ENCODE peak calls at places on chromosomes 12 and 14, in eight cellular contexts. One of them, this sample, is unnamed.

GRCh38 chr12:99476956-99477355 is 170.6 kb upstream of the GARIN6 start:
- DNase-seq in HepG2: no peak
- DNase-seq in transverse colon: no peak
- DNase-seq in K562: no peak
- DNase-seq in A549: no peak
- DNase-seq in ovary: no peak
- DNase-seq in tibial nerve: no peak
- DNase-seq in stomach: no peak
- DNase-seq in this sample: no peak

GRCh38 chr14:100696590-100696989 is 30.1 kb upstream of the DLK1 start:
- DNase-seq in ovary: no peak
- DNase-seq in K562: no peak
- DNase-seq in tibial nerve: no peak
- DNase-seq in stomach: no peak
- DNase-seq in HepG2: no peak
- DNase-seq in transverse colon: no peak
- DNase-seq in A549: no peak
- DNase-seq in this sample: no peak

GRCh38 chr14:90397401-90398314 is 829 bp downstream of the CALM1 start:
- DNase-seq in HepG2: peak; percentile 34
- DNase-seq in tibial nerve: peak; percentile 15
- DNase-seq in A549: peak; percentile 55
- DNase-seq in stomach: peak; percentile 51
- DNase-seq in transverse colon: peak; percentile 66
- DNase-seq in K562: peak; percentile 68
- DNase-seq in ovary: peak; percentile 57
- DNase-seq in this sample: no peak

GRCh38 chr12:52132754-52133161 is 53.3 kb downstream of the SMIM41 start:
- DNase-seq in tibial nerve: no peak
- DNase-seq in transverse colon: no peak
- DNase-seq in ovary: no peak
- DNase-seq in HepG2: no peak
- DNase-seq in A549: no peak
- DNase-seq in K562: no peak
- DNase-seq in stomach: no peak
- DNase-seq in this sample: no peak

GRCh38 chr12:120642086-120642485 is 1.7 kb downstream of the CABP1 start:
- DNase-seq in HepG2: no peak
- DNase-seq in ovary: no peak
- DNase-seq in tibial nerve: no peak
- DNase-seq in K562: no peak
- DNase-seq in transverse colon: no peak
- DNase-seq in A549: no peak
- DNase-seq in stomach: no peak
- DNase-seq in this sample: no peak

GRCh38 chr12:103929051-103929908 is 930 bp upstream of the HSP90B1 start:
- DNase-seq in K562: peak; percentile 81
- DNase-seq in transverse colon: peak; percentile 83
- DNase-seq in A549: peak; percentile 94
- DNase-seq in tibial nerve: peak; percentile 87
- DNase-seq in stomach: peak; percentile 82
- DNase-seq in HepG2: peak; percentile 87
- DNase-seq in ovary: peak; percentile 87
- DNase-seq in this sample: peak; percentile 94

GRCh38 chr14:57526942-57527341 is 33.3 kb upstream of the CCDC198 start:
- DNase-seq in stomach: no peak
- DNase-seq in K562: no peak
- DNase-seq in transverse colon: no peak
- DNase-seq in ovary: no peak
- DNase-seq in HepG2: peak; percentile 12
- DNase-seq in tibial nerve: no peak
- DNase-seq in A549: peak; percentile 7
- DNase-seq in this sample: no peak

GRCh38 chr12:51971679-51972423 is 20.4 kb downstream of the ACVR1B start:
- DNase-seq in HepG2: no peak
- DNase-seq in ovary: no peak
- DNase-seq in A549: no peak
- DNase-seq in tibial nerve: no peak
- DNase-seq in transverse colon: no peak
- DNase-seq in K562: no peak
- DNase-seq in stomach: no peak
- DNase-seq in this sample: no peak

GRCh38 chr14:74240794-74241610 is 1.8 kb downstream of the VSX2 start:
- DNase-seq in transverse colon: no peak
- DNase-seq in HepG2: no peak
- DNase-seq in tibial nerve: no peak
- DNase-seq in ovary: no peak
- DNase-seq in A549: no peak
- DNase-seq in stomach: no peak
- DNase-seq in K562: no peak
- DNase-seq in this sample: no peak

GRCh38 chr12:105041186-105041585 is 43.1 kb downstream of the ALDH1L2 start:
- DNase-seq in stomach: no peak
- DNase-seq in tibial nerve: peak; percentile 24
- DNase-seq in A549: no peak
- DNase-seq in ovary: no peak
- DNase-seq in K562: no peak
- DNase-seq in HepG2: no peak
- DNase-seq in transverse colon: no peak
- DNase-seq in this sample: no peak

GRCh38 chr12:66665416-66665815 is 13.5 kb downstream of the GRIP1 start:
- DNase-seq in K562: no peak
- DNase-seq in tibial nerve: no peak
- DNase-seq in HepG2: no peak
- DNase-seq in stomach: no peak
- DNase-seq in ovary: no peak
- DNase-seq in A549: no peak
- DNase-seq in transverse colon: no peak
- DNase-seq in this sample: no peak

GRCh38 chr14:98168196-98168985 is 1103.6 kb downstream of the BCL11B start:
- DNase-seq in stomach: no peak
- DNase-seq in transverse colon: no peak
- DNase-seq in ovary: no peak
- DNase-seq in K562: no peak
- DNase-seq in A549: no peak
- DNase-seq in tibial nerve: no peak
- DNase-seq in HepG2: no peak
- DNase-seq in this sample: no peak

GRCh38 chr14:89383171-89383845 is 33.7 kb downstream of the FOXN3 start:
- DNase-seq in transverse colon: no peak
- DNase-seq in HepG2: no peak
- DNase-seq in K562: no peak
- DNase-seq in A549: no peak
- DNase-seq in tibial nerve: no peak
- DNase-seq in stomach: no peak
- DNase-seq in ovary: no peak
- DNase-seq in this sample: no peak
- TF ChIP-seq EP300 in transverse colon: no peak
- TF ChIP-seq EP300 in HepG2: no peak
- TF ChIP-seq EP300 in K562: no peak
- TF ChIP-seq EP300 in A549: no peak
- TF ChIP-seq EP300 in tibial nerve: no peak
- TF ChIP-seq EP300 in stomach: no peak
- TF ChIP-seq EP300 in ovary: no peak
- TF ChIP-seq EP300 in this sample: no peak

GRCh38 chr12:93179792-93180191 is 197.9 kb upstream of the NUDT4 start:
- DNase-seq in transverse colon: no peak
- DNase-seq in A549: no peak
- DNase-seq in HepG2: no peak
- DNase-seq in ovary: no peak
- DNase-seq in stomach: no peak
- DNase-seq in K562: no peak
- DNase-seq in tibial nerve: no peak
- DNase-seq in this sample: no peak

GRCh38 chr12:93177208-93178153 is 200.2 kb upstream of the NUDT4 start:
- DNase-seq in HepG2: peak; percentile 30
- DNase-seq in ovary: peak; percentile 35
- DNase-seq in K562: no peak
- DNase-seq in tibial nerve: no peak
- DNase-seq in stomach: no peak
- DNase-seq in A549: no peak
- DNase-seq in transverse colon: no peak
- DNase-seq in this sample: no peak

GRCh38 chr12:93176610-93177126 is 201.1 kb upstream of the NUDT4 start:
- DNase-seq in stomach: no peak
- DNase-seq in transverse colon: no peak
- DNase-seq in ovary: no peak
- DNase-seq in tibial nerve: no peak
- DNase-seq in HepG2: peak; percentile 55
- DNase-seq in A549: no peak
- DNase-seq in K562: no peak
- DNase-seq in this sample: no peak

GRCh38 chr12:93176166-93176565 is 201.6 kb upstream of the NUDT4 start:
- DNase-seq in A549: no peak
- DNase-seq in ovary: peak; percentile 35
- DNase-seq in K562: no peak
- DNase-seq in stomach: no peak
- DNase-seq in transverse colon: no peak
- DNase-seq in HepG2: no peak
- DNase-seq in tibial nerve: no peak
- DNase-seq in this sample: no peak

GRCh38 chr12:93178154-93178878 is 199.4 kb upstream of the NUDT4 start:
- DNase-seq in transverse colon: no peak
- DNase-seq in tibial nerve: no peak
- DNase-seq in A549: no peak
- DNase-seq in K562: no peak
- DNase-seq in ovary: no peak
- DNase-seq in stomach: no peak
- DNase-seq in HepG2: no peak
- DNase-seq in this sample: no peak
- H3K27ac ChIP-seq in transverse colon: peak overlapping the region; percentile 66
- H3K27ac ChIP-seq in tibial nerve: no peak overlapping the region
- H3K27ac ChIP-seq in A549: no peak overlapping the region
- H3K27ac ChIP-seq in K562: no peak overlapping the region
- H3K27ac ChIP-seq in ovary: no peak overlapping the region
- H3K27ac ChIP-seq in stomach: peak overlapping the region; percentile 7
- H3K27ac ChIP-seq in HepG2: no peak overlapping the region
- H3K27ac ChIP-seq in this sample: no peak overlapping the region

GRCh38 chr14:61320806-61321384 is 484 bp upstream of the PRKCH start:
- DNase-seq in transverse colon: no peak
- DNase-seq in tibial nerve: no peak
- DNase-seq in HepG2: no peak
- DNase-seq in ovary: no peak
- DNase-seq in stomach: no peak
- DNase-seq in K562: no peak
- DNase-seq in A549: no peak
- DNase-seq in this sample: no peak

GRCh38 chr14:61321385-61322010 is at the start of gene PRKCH:
- DNase-seq in stomach: peak; percentile 76
- DNase-seq in HepG2: peak; percentile 11
- DNase-seq in K562: peak; percentile 64
- DNase-seq in ovary: peak; percentile 30
- DNase-seq in tibial nerve: peak; percentile 47
- DNase-seq in transverse colon: peak; percentile 79
- DNase-seq in A549: peak; percentile 65
- DNase-seq in this sample: peak; percentile 91

GRCh38 chr14:61322011-61322798 is 826 bp downstream of the PRKCH start:
- DNase-seq in HepG2: no peak
- DNase-seq in A549: no peak
- DNase-seq in ovary: no peak
- DNase-seq in tibial nerve: no peak
- DNase-seq in K562: no peak
- DNase-seq in stomach: peak; percentile 73
- DNase-seq in transverse colon: peak; percentile 66
- DNase-seq in this sample: no peak

GRCh38 chr14:61323970-61324369 is 2.6 kb downstream of the PRKCH start:
- DNase-seq in transverse colon: no peak
- DNase-seq in HepG2: no peak
- DNase-seq in tibial nerve: no peak
- DNase-seq in stomach: no peak
- DNase-seq in K562: no peak
- DNase-seq in A549: no peak
- DNase-seq in ovary: no peak
- DNase-seq in this sample: no peak

DNA sequence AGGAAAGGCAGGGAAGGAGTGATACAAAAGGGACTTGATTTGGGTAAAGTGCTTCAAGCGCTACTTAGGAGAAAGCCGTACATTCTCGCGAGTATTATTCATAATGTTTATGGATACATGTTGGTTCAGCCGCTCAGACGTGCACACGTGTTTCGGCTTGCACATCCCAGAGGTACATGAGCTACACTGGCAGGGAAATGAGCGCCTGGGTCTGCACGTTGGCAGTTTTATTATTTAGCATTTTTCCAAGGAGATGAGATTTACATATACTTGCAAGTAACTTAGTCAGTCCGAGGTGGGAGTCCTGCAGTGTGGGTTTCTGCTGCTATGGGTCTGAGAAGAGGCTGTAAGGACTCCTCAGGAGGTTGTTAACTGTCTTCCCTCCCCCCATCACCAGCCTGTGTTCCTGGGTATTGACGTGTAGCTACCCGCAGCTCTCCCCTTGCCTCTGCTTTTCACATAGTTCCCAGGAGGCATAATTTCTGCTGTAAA is 1.5 kb downstream of the PRKCH start:
- DNase-seq in A549: peak; percentile 16
- DNase-seq in K562: no peak
- DNase-seq in stomach: no peak
- DNase-seq in ovary: no peak
- DNase-seq in transverse colon: no peak
- DNase-seq in tibial nerve: no peak
- DNase-seq in HepG2: no peak
- DNase-seq in this sample: no peak
- TF ChIP-seq EP300 in A549: no peak
- TF ChIP-seq EP300 in K562: no peak
- TF ChIP-seq EP300 in stomach: no peak
- TF ChIP-seq EP300 in ovary: no peak
- TF ChIP-seq EP300 in transverse colon: no peak
- TF ChIP-seq EP300 in tibial nerve: no peak
- TF ChIP-seq EP300 in HepG2: no peak
- TF ChIP-seq EP300 in this sample: no peak

GRCh38 chr12:122312926-122313325 is 46.6 kb upstream of the VPS33A start:
- DNase-seq in transverse colon: no peak
- DNase-seq in K562: no peak
- DNase-seq in tibial nerve: no peak
- DNase-seq in stomach: no peak
- DNase-seq in A549: no peak
- DNase-seq in ovary: no peak
- DNase-seq in HepG2: no peak
- DNase-seq in this sample: no peak

GRCh38 chr12:122306407-122306806 is 40.1 kb upstream of the VPS33A start:
- DNase-seq in ovary: no peak
- DNase-seq in transverse colon: no peak
- DNase-seq in HepG2: peak; percentile 21
- DNase-seq in stomach: no peak
- DNase-seq in A549: peak; percentile 34
- DNase-seq in K562: peak; percentile 62
- DNase-seq in tibial nerve: no peak
- DNase-seq in this sample: no peak

GRCh38 chr12:122308811-122309210 is 42.5 kb upstream of the VPS33A start:
- DNase-seq in ovary: no peak
- DNase-seq in stomach: no peak
- DNase-seq in A549: no peak
- DNase-seq in tibial nerve: no peak
- DNase-seq in transverse colon: no peak
- DNase-seq in HepG2: no peak
- DNase-seq in K562: no peak
- DNase-seq in this sample: no peak

GRCh38 chr12:122309564-122310121 is 43.3 kb upstream of the VPS33A start:
- DNase-seq in ovary: no peak
- DNase-seq in stomach: no peak
- DNase-seq in transverse colon: no peak
- DNase-seq in HepG2: no peak
- DNase-seq in tibial nerve: no peak
- DNase-seq in A549: no peak
- DNase-seq in K562: no peak
- DNase-seq in this sample: no peak

GRCh38 chr12:122310636-122311035 is 44.3 kb upstream of the VPS33A start:
- DNase-seq in stomach: no peak
- DNase-seq in ovary: no peak
- DNase-seq in K562: no peak
- DNase-seq in A549: no peak
- DNase-seq in HepG2: no peak
- DNase-seq in tibial nerve: no peak
- DNase-seq in transverse colon: no peak
- DNase-seq in this sample: no peak
- H3K27ac ChIP-seq in stomach: no peak overlapping the region
- H3K27ac ChIP-seq in ovary: no peak overlapping the region
- H3K27ac ChIP-seq in K562: no peak overlapping the region
- H3K27ac ChIP-seq in A549: no peak overlapping the region
- H3K27ac ChIP-seq in HepG2: no peak overlapping the region
- H3K27ac ChIP-seq in tibial nerve: no peak overlapping the region
- H3K27ac ChIP-seq in transverse colon: no peak overlapping the region
- H3K27ac ChIP-seq in this sample: no peak overlapping the region